ENCODE peak calls at places on chromosomes 13 and 19, in seven cellular contexts. U is CD8-positive, alpha-beta T cell; V is aorta; W is breast epithelium; M is neuronal stem cell; Q is psoas muscle; E is fibroblast of lung. F is an unnamed sample. For H3K27me3 and H3K9me3, the result is how much of the 10 kb centered on the place peaks cover.

GRCh38 chr13:47455581-47455980 is 545.5 kb downstream of the SUCLA2 start:
- DNase-seq in E (no peak), V (no peak), M (no peak), W (no peak), Q (no peak), U (no peak), F (no peak)

GRCh38 chr13:29936051-29936813 is 85.8 kb upstream of the UBL3 start:
- DNase-seq in M (no peak), V (no peak), E (no peak), U (no peak), W (no peak), Q (no peak), F (no peak)

GRCh38 chr13:51849145-51850101 is 4.4 kb upstream of the TMEM272 start:
- DNase-seq in U (no peak), V (no peak), W (no peak), M (peak), E (peak), Q (no peak), F (no peak)

GRCh38 chr13:76297331-76297730 is 588.9 kb downstream of the KCTD12 start:
- DNase-seq in M (no peak), W (no peak), V (no peak), U (no peak), Q (no peak), E (no peak), F (no peak)

GRCh38 chr19:49231804-49232203 is 74.2 kb downstream of the TRPM4 start:
- DNase-seq in W (no peak), E (no peak), M (no peak), Q (no peak), U (no peak), V (no peak), F (no peak)

GRCh38 chr19:5914358-5914774 is 312 bp downstream of the CAPS start:
- DNase-seq in M (no peak), U (no peak), Q (no peak), W (no peak), V (no peak), E (no peak), F (peak)

GRCh38 chr13:47705185-47705584 is 295.9 kb downstream of the SUCLA2 start:
- DNase-seq in V (no peak), W (no peak), E (peak), Q (no peak), M (no peak), U (no peak), F (no peak)

GRCh38 chr13:95455782-95456181 is 96.7 kb upstream of the CLDN10 start:
- DNase-seq in W (no peak), M (no peak), E (no peak), Q (no peak), U (no peak), V (no peak), F (no peak)

GRCh38 chr19:16125738-16126495 is 14.2 kb downstream of the RAB8A start:
- DNase-seq in W (no peak), V (no peak), M (no peak), Q (no peak), U (no peak), E (no peak), F (no peak)

GRCh38 chr19:17831419-17831888 is 10.1 kb upstream of the INSL3 start:
- DNase-seq in W (no peak), V (peak), M (no peak), Q (no peak), E (no peak), U (no peak), F (no peak)

GRCh38 chr19:53082929-53083328 is 20.3 kb downstream of the ZNF160 start:
- DNase-seq in V (no peak), Q (no peak), M (no peak), W (no peak), E (no peak), U (no peak), F (no peak)

GRCh38 chr19:19049406-19049805 is 14.4 kb upstream of the SLC25A42 start:
- DNase-seq in U (no peak), V (no peak), W (no peak), M (no peak), E (no peak), Q (no peak), F (no peak)

GRCh38 chr19:45978156-45978555 is 4.5 kb upstream of the NOVA2 start:
- DNase-seq in V (no peak), E (no peak), M (no peak), U (no peak), Q (no peak), W (no peak), F (no peak)

GRCh38 chr13:76723551-76724232 is 162.5 kb downstream of the KCTD12 start:
- DNase-seq in E (peak), W (no peak), Q (no peak), U (peak), V (no peak), M (no peak), F (no peak)

GRCh38 chr13:62280590-62280989 is 864.9 kb upstream of the PCDH20 start:
- DNase-seq in Q (no peak), V (no peak), E (no peak), M (no peak), W (no peak), U (no peak), F (no peak)

GRCh38 chr19:14978377-14978776 is 1.3 kb downstream of the SLC1A6 start:
- DNase-seq in M (no peak), V (no peak), Q (no peak), E (no peak), W (no peak), U (no peak), F (no peak)
- H3K27me3 ChIP-seq in M (under half), V (under half), Q (under half), E (under half), W (under half), U (under half), F (under half)

GRCh38 chr19:43960411-43960810 is 9.4 kb downstream of the ZNF221 start:
- DNase-seq in W (no peak), V (no peak), M (no peak), U (no peak), E (no peak), Q (no peak), F (no peak)
- H3K9me3 ChIP-seq in W (half or more), V (under half), M (under half), U (under half), E (under half), Q (half or more), F (half or more)

GRCh38 chr19:40565910-40566495 is 10.7 kb upstream of the SHKBP1 start:
- DNase-seq in E (no peak), U (no peak), M (no peak), W (no peak), Q (no peak), V (no peak), F (no peak)
- H3K27me3 ChIP-seq in E (under half), U (under half), M (under half), W (under half), Q (under half), V (under half), F (half or more)

DNA sequence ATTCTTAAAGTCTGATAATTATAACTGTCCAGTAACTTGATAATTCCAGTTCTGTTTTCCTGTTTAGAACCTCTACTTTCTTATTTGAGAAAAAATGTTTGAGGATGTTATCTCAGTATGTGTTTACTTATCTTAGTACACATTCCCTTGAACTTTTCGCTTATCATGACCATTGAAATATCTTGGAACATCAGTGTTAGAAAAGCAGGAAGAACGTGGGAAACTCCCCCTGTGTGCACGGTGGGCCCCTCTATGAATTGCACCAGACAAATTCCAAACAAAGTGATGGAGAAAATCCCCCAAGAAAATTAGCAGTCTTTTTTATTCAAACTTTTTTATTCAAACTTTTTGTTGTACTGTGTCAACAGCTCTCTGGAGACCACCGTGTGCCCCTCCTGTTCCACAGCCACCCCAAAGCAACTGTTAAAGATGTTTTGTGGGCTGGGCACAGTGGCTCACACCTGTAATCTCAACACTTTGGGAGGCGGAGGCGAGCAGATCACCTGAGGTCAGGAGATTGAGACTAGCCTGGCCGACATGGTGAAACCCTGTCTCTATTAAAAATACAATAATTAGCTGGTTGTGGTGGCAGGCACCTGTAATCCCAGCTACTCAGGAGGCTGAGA is 78.3 kb upstream of the PEG3 start:
- DNase-seq in U (no peak), Q (no peak), M (no peak), W (no peak), V (no peak), E (no peak), F (no peak)
- H3K9me3 ChIP-seq in U (under half), Q (under half), M (under half), W (under half), V (under half), E (under half), F (under half)